ENCODE peak calls at places on chromosomes 6 and 20, in ten cellular contexts. One of them, this sample, is unnamed. For H3K36me3, the result is how much of the 10 kb centered on the place peaks cover.

GRCh38 chr6:143125896-143126573 is 65.3 kb downstream of the AIG1 start:
- DNase-seq in fibroblast of lung: no peak
- DNase-seq in CD8-positive, alpha-beta memory T cell: no peak
- DNase-seq in GM06990: no peak
- DNase-seq in esophagus squamous epithelium: no peak
- DNase-seq in CD8-positive, alpha-beta T cell: no peak
- DNase-seq in mucosa of descending colon: no peak
- DNase-seq in HepG2: no peak
- DNase-seq in astrocyte: peak
- DNase-seq in psoas muscle: no peak
- DNase-seq in this sample: no peak

GRCh38 chr6:113860165-113860955 is 3.2 kb downstream of the MARCKS start:
- DNase-seq in fibroblast of lung: peak
- DNase-seq in CD8-positive, alpha-beta memory T cell: no peak
- DNase-seq in GM06990: no peak
- DNase-seq in esophagus squamous epithelium: no peak
- DNase-seq in CD8-positive, alpha-beta T cell: no peak
- DNase-seq in mucosa of descending colon: peak
- DNase-seq in HepG2: peak
- DNase-seq in astrocyte: peak
- DNase-seq in psoas muscle: peak
- DNase-seq in this sample: peak

GRCh38 chr20:4563534-4563933 is 158.2 kb upstream of the PRND start:
- DNase-seq in fibroblast of lung: peak
- DNase-seq in CD8-positive, alpha-beta memory T cell: no peak
- DNase-seq in GM06990: no peak
- DNase-seq in esophagus squamous epithelium: no peak
- DNase-seq in CD8-positive, alpha-beta T cell: no peak
- DNase-seq in mucosa of descending colon: peak
- DNase-seq in HepG2: peak
- DNase-seq in astrocyte: peak
- DNase-seq in psoas muscle: no peak
- DNase-seq in this sample: peak

GRCh38 chr6:143396497-143397228 is 53.8 kb downstream of the ADAT2 start:
- DNase-seq in fibroblast of lung: no peak
- DNase-seq in CD8-positive, alpha-beta memory T cell: no peak
- DNase-seq in GM06990: no peak
- DNase-seq in esophagus squamous epithelium: no peak
- DNase-seq in CD8-positive, alpha-beta T cell: no peak
- DNase-seq in mucosa of descending colon: no peak
- DNase-seq in HepG2: peak
- DNase-seq in astrocyte: peak
- DNase-seq in psoas muscle: no peak
- DNase-seq in this sample: no peak

GRCh38 chr6:109790131-109790530 is 99.0 kb downstream of the FIG4 start:
- DNase-seq in fibroblast of lung: no peak
- DNase-seq in CD8-positive, alpha-beta memory T cell: no peak
- DNase-seq in GM06990: no peak
- DNase-seq in esophagus squamous epithelium: no peak
- DNase-seq in CD8-positive, alpha-beta T cell: no peak
- DNase-seq in mucosa of descending colon: no peak
- DNase-seq in HepG2: peak
- DNase-seq in astrocyte: peak
- DNase-seq in psoas muscle: no peak
- DNase-seq in this sample: peak

GRCh38 chr6:51360287-51360686 is 541.6 kb downstream of the TFAP2B start:
- DNase-seq in fibroblast of lung: no peak
- DNase-seq in CD8-positive, alpha-beta memory T cell: no peak
- DNase-seq in GM06990: no peak
- DNase-seq in esophagus squamous epithelium: no peak
- DNase-seq in CD8-positive, alpha-beta T cell: no peak
- DNase-seq in mucosa of descending colon: no peak
- DNase-seq in HepG2: no peak
- DNase-seq in astrocyte: no peak
- DNase-seq in psoas muscle: no peak
- DNase-seq in this sample: no peak

GRCh38 chr20:9594284-9594875 is 80.0 kb downstream of the LAMP5 start:
- DNase-seq in fibroblast of lung: no peak
- DNase-seq in CD8-positive, alpha-beta memory T cell: no peak
- DNase-seq in GM06990: no peak
- DNase-seq in esophagus squamous epithelium: no peak
- DNase-seq in CD8-positive, alpha-beta T cell: no peak
- DNase-seq in mucosa of descending colon: no peak
- DNase-seq in HepG2: peak
- DNase-seq in astrocyte: peak
- DNase-seq in psoas muscle: no peak
- DNase-seq in this sample: peak

GRCh38 chr6:82264321-82264720 is 16.8 kb upstream of the IBTK start:
- DNase-seq in fibroblast of lung: no peak
- DNase-seq in CD8-positive, alpha-beta memory T cell: no peak
- DNase-seq in GM06990: no peak
- DNase-seq in esophagus squamous epithelium: no peak
- DNase-seq in CD8-positive, alpha-beta T cell: no peak
- DNase-seq in mucosa of descending colon: no peak
- DNase-seq in HepG2: no peak
- DNase-seq in astrocyte: no peak
- DNase-seq in psoas muscle: no peak
- DNase-seq in this sample: no peak

GRCh38 chr6:42482126-42482525 is 30.4 kb upstream of the TRERF1 start:
- DNase-seq in fibroblast of lung: peak
- DNase-seq in CD8-positive, alpha-beta memory T cell: no peak
- DNase-seq in GM06990: no peak
- DNase-seq in esophagus squamous epithelium: no peak
- DNase-seq in CD8-positive, alpha-beta T cell: no peak
- DNase-seq in mucosa of descending colon: peak
- DNase-seq in HepG2: no peak
- DNase-seq in astrocyte: no peak
- DNase-seq in psoas muscle: no peak
- DNase-seq in this sample: no peak

DNA sequence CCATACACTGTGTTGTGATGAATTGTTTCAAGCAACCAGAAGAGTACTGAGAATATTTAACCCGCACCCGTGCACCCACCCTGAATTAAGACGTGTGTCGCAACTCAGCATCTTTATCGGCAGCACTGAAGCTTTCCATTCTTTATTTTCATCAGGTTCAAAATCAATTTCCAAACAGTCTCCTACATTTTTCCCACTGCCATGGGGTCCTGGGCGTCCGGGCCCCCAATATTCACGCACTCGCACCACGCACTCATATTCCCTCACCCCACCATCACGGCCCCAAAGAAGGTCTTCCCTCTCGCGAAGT is 1.8 kb downstream of the LTB start:
- DNase-seq in fibroblast of lung: no peak
- DNase-seq in CD8-positive, alpha-beta memory T cell: no peak
- DNase-seq in GM06990: no peak
- DNase-seq in esophagus squamous epithelium: no peak
- DNase-seq in CD8-positive, alpha-beta T cell: no peak
- DNase-seq in mucosa of descending colon: no peak
- DNase-seq in HepG2: no peak
- DNase-seq in astrocyte: no peak
- DNase-seq in psoas muscle: no peak
- DNase-seq in this sample: no peak
- H3K36me3 ChIP-seq in fibroblast of lung: under half
- H3K36me3 ChIP-seq in CD8-positive, alpha-beta memory T cell: under half
- H3K36me3 ChIP-seq in GM06990: under half
- H3K36me3 ChIP-seq in esophagus squamous epithelium: under half
- H3K36me3 ChIP-seq in CD8-positive, alpha-beta T cell: under half
- H3K36me3 ChIP-seq in mucosa of descending colon: under half
- H3K36me3 ChIP-seq in HepG2: under half
- H3K36me3 ChIP-seq in astrocyte: under half
- H3K36me3 ChIP-seq in psoas muscle: under half
- H3K36me3 ChIP-seq in this sample: under half

GRCh38 chr6:80771941-80772340 is 665.5 kb downstream of the BCKDHB start:
- DNase-seq in fibroblast of lung: peak
- DNase-seq in CD8-positive, alpha-beta memory T cell: no peak
- DNase-seq in GM06990: no peak
- DNase-seq in esophagus squamous epithelium: no peak
- DNase-seq in CD8-positive, alpha-beta T cell: no peak
- DNase-seq in mucosa of descending colon: no peak
- DNase-seq in HepG2: no peak
- DNase-seq in astrocyte: peak
- DNase-seq in psoas muscle: no peak
- DNase-seq in this sample: peak
- H3K4me3 ChIP-seq in fibroblast of lung: no peak
- H3K4me3 ChIP-seq in CD8-positive, alpha-beta memory T cell: no peak
- H3K4me3 ChIP-seq in GM06990: no peak
- H3K4me3 ChIP-seq in esophagus squamous epithelium: no peak
- H3K4me3 ChIP-seq in CD8-positive, alpha-beta T cell: no peak
- H3K4me3 ChIP-seq in mucosa of descending colon: no peak
- H3K4me3 ChIP-seq in HepG2: no peak
- H3K4me3 ChIP-seq in astrocyte: no peak
- H3K4me3 ChIP-seq in psoas muscle: no peak
- H3K4me3 ChIP-seq in this sample: no peak

DNA sequence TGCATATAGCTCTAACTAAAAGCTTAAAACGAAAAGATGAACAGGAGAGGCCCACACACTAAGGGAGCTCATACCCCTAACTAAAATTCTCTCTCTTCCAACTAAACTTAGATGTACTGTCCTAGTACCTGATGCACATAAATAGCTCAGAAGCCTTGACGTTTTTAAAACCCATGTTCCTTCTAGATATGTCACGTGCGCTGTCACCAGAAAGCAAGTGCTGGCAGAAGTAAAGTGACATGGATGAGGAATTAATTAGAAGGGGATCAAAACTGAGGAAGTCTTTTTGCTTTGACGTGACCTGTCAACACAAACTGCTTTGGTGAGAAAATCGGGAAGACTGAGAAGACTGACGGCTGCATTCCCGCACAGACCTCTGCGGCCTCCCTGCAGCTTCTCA is 142.5 kb downstream of the ZMYND8 start:
- DNase-seq in fibroblast of lung: no peak
- DNase-seq in CD8-positive, alpha-beta memory T cell: no peak
- DNase-seq in GM06990: no peak
- DNase-seq in esophagus squamous epithelium: no peak
- DNase-seq in CD8-positive, alpha-beta T cell: no peak
- DNase-seq in mucosa of descending colon: no peak
- DNase-seq in HepG2: no peak
- DNase-seq in astrocyte: no peak
- DNase-seq in psoas muscle: no peak
- DNase-seq in this sample: no peak
- H3K36me3 ChIP-seq in fibroblast of lung: under half
- H3K36me3 ChIP-seq in CD8-positive, alpha-beta memory T cell: half or more
- H3K36me3 ChIP-seq in GM06990: under half
- H3K36me3 ChIP-seq in esophagus squamous epithelium: under half
- H3K36me3 ChIP-seq in CD8-positive, alpha-beta T cell: half or more
- H3K36me3 ChIP-seq in mucosa of descending colon: under half
- H3K36me3 ChIP-seq in HepG2: half or more
- H3K36me3 ChIP-seq in astrocyte: under half
- H3K36me3 ChIP-seq in psoas muscle: half or more
- H3K36me3 ChIP-seq in this sample: under half

DNA sequence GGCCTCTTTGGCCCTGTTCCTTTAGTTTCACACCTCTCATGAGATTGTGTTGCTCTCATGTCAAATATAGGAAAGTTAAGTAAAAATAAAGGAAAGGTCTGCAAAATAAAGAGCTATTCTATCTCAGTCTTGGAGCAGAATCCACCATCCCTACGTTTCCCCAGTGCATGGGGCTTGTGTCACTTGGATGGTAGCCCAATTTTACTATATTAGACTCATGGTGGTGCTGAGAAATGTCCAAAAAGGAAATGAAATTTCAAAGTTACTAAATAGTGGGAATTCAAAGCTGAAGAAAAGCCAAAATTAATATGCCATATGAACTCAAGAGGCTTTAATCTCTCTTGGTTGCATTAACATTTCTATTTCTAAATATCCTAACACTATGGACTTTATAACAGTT is 1283.3 kb upstream of the GJE1 start:
- DNase-seq in fibroblast of lung: peak
- DNase-seq in CD8-positive, alpha-beta memory T cell: no peak
- DNase-seq in GM06990: no peak
- DNase-seq in esophagus squamous epithelium: no peak
- DNase-seq in CD8-positive, alpha-beta T cell: no peak
- DNase-seq in mucosa of descending colon: no peak
- DNase-seq in HepG2: no peak
- DNase-seq in astrocyte: no peak
- DNase-seq in psoas muscle: no peak
- DNase-seq in this sample: no peak
- H3K4me3 ChIP-seq in fibroblast of lung: no peak
- H3K4me3 ChIP-seq in CD8-positive, alpha-beta memory T cell: no peak
- H3K4me3 ChIP-seq in GM06990: no peak
- H3K4me3 ChIP-seq in esophagus squamous epithelium: no peak
- H3K4me3 ChIP-seq in CD8-positive, alpha-beta T cell: no peak
- H3K4me3 ChIP-seq in mucosa of descending colon: no peak
- H3K4me3 ChIP-seq in HepG2: no peak
- H3K4me3 ChIP-seq in astrocyte: no peak
- H3K4me3 ChIP-seq in psoas muscle: no peak
- H3K4me3 ChIP-seq in this sample: no peak

DNA sequence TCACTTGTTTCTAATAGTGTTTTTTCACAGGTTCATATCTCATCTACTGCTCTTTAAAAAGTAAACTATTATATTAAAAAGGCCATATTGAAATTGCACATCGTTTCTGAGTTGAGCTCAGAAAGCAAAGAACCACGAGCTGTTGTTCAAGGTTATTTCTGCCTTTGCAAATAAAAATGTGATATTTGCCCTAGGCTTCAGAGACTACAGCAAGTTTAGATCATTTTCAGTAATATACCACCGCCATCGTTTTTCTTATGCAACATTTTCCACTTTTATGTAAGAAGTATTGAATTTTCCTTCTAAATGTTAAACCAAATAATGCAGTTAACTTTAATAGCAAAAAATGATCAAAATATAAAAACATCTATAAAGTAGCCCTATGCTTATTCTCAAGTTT is 71.1 kb downstream of the DST start:
- DNase-seq in fibroblast of lung: no peak
- DNase-seq in CD8-positive, alpha-beta memory T cell: no peak
- DNase-seq in GM06990: no peak
- DNase-seq in esophagus squamous epithelium: no peak
- DNase-seq in CD8-positive, alpha-beta T cell: no peak
- DNase-seq in mucosa of descending colon: no peak
- DNase-seq in HepG2: peak
- DNase-seq in astrocyte: no peak
- DNase-seq in psoas muscle: no peak
- DNase-seq in this sample: no peak
- H3K36me3 ChIP-seq in fibroblast of lung: under half
- H3K36me3 ChIP-seq in CD8-positive, alpha-beta memory T cell: under half
- H3K36me3 ChIP-seq in GM06990: under half
- H3K36me3 ChIP-seq in esophagus squamous epithelium: under half
- H3K36me3 ChIP-seq in CD8-positive, alpha-beta T cell: under half
- H3K36me3 ChIP-seq in mucosa of descending colon: under half
- H3K36me3 ChIP-seq in HepG2: under half
- H3K36me3 ChIP-seq in astrocyte: under half
- H3K36me3 ChIP-seq in psoas muscle: half or more
- H3K36me3 ChIP-seq in this sample: under half

This sample was measured in endothelial cell of umbilical vein.